ENCODE peak calls at places on chromosomes 13 and 19, in five cellular contexts. U is left ventricle myocardium inferior, I is body of pancreas, L is astrocyte of the spinal cord, O is MG63. A is an unnamed sample.

GRCh38 chr19:49431330-49431749 is 6.2 kb downstream of the GFY start:
- DNase-seq in U (no peak), I (no peak), L (no peak), O (no peak), A (no peak)

GRCh38 chr13:97142452-97142851 is 79.7 kb upstream of the MBNL2 start:
- DNase-seq in U (peak; percentile 26), I (peak; percentile 46), L (no peak), O (no peak), A (peak; percentile 40)

GRCh38 chr13:114259974-114260373 is 21.4 kb upstream of the UPF3A start:
- DNase-seq in U (no peak), I (peak; percentile 41), L (no peak), O (no peak), A (no peak)

GRCh38 chr13:20159646-20160345 is 1.1 kb downstream of the GJA3 start:
- DNase-seq in U (no peak), I (no peak), L (peak; percentile 21), O (no peak), A (peak; percentile 32)

GRCh38 chr19:11233073-11233472 is 6.3 kb upstream of the ANGPTL8 start:
- DNase-seq in U (no peak), I (no peak), L (no peak), O (no peak), A (no peak)

GRCh38 chr19:50648659-50649058 is 586 bp upstream of the C19orf81 start:
- DNase-seq in U (no peak), I (no peak), L (no peak), O (no peak), A (no peak)

GRCh38 chr13:65977525-65977924 is 1252.6 kb downstream of the PCDH9 start:
- DNase-seq in U (no peak), I (no peak), L (no peak), O (no peak), A (no peak)

GRCh38 chr13:42478531-42479156 is 95.3 kb upstream of the TNFSF11 start:
- DNase-seq in U (no peak), I (no peak), L (peak; percentile 66), O (no peak), A (peak; percentile 63)

GRCh38 chr13:49690133-49690989 is 925 bp downstream of the EBPL start:
- DNase-seq in U (no peak), I (peak; percentile 65), L (peak; percentile 61), O (peak; percentile 30), A (peak; percentile 75)

GRCh38 chr19:49696115-49696514 is 5.2 kb downstream of the CPT1C start:
- DNase-seq in U (no peak), I (no peak), L (no peak), O (no peak), A (no peak)

GRCh38 chr13:112781881-112782361 is 92.1 kb downstream of the ATP11A start:
- DNase-seq in U (peak; percentile 68), I (peak; percentile 65), L (peak; percentile 59), O (peak; percentile 64), A (peak; percentile 10)

GRCh38 chr13:33179463-33179862 is 106.1 kb downstream of the STARD13 start:
- DNase-seq in U (no peak), I (no peak), L (no peak), O (no peak), A (no peak)

GRCh38 chr19:46376241-46377153 is 29.6 kb downstream of the PPP5C start:
- DNase-seq in U (no peak), I (no peak), L (no peak), O (no peak), A (no peak)

GRCh38 chr19:58572818-58573657 is at the start of gene MZF1:
- DNase-seq in U (peak; percentile 99), I (peak; percentile 100), L (peak; percentile 100), O (peak; percentile 100), A (peak; percentile 100)

GRCh38 chr13:49635599-49636433 is 7.5 kb downstream of the ARL11 start:
- DNase-seq in U (no peak), I (no peak), L (peak; percentile 48), O (no peak), A (peak; percentile 57)

GRCh38 chr13:105960326-105960725 is 575.1 kb downstream of the EFNB2 start:
- DNase-seq in U (no peak), I (no peak), L (no peak), O (no peak), A (no peak)

GRCh38 chr19:32405431-32406160 is at the start of gene DPY19L3:
- DNase-seq in U (peak; percentile 95), I (peak; percentile 96), L (peak; percentile 93), O (peak; percentile 95), A (peak; percentile 94)

GRCh38 chr19:32406161-32407003 is 812 bp downstream of the DPY19L3 start:
- DNase-seq in U (no peak), I (no peak), L (peak; percentile 10), O (no peak), A (no peak)

GRCh38 chr19:32403291-32403995 is 2.1 kb upstream of the DPY19L3 start:
- DNase-seq in U (no peak), I (no peak), L (no peak), O (no peak), A (no peak)

GRCh38 chr19:32404213-32404938 is 1.2 kb upstream of the DPY19L3 start:
- DNase-seq in U (no peak), I (no peak), L (no peak), O (no peak), A (peak; percentile 28)

GRCh38 chr19:32404939-32405430 is 585 bp upstream of the DPY19L3 start:
- DNase-seq in U (peak; percentile 71), I (peak; percentile 67), L (no peak), O (peak; percentile 69), A (peak; percentile 41)
- H3K4me3 ChIP-seq in U (peak overlapping the region; percentile 96), I (peak overlapping the region; percentile 57), L (peak overlapping the region; percentile 81), O (peak overlapping the region; percentile 94), A (peak overlapping the region; percentile 87)

GRCh38 chr19:47418595-47419036 is 711 bp downstream of the MEIS3 start:
- DNase-seq in U (no peak), I (no peak), L (no peak), O (no peak), A (no peak)

GRCh38 chr19:47415953-47416666 is 3.2 kb downstream of the MEIS3 start:
- DNase-seq in U (no peak), I (no peak), L (no peak), O (no peak), A (no peak)

GRCh38 chr19:47416667-47417033 is 2.7 kb downstream of the MEIS3 start:
- DNase-seq in U (no peak), I (no peak), L (no peak), O (no peak), A (no peak)

GRCh38 chr19:47417746-47418594 is 1.4 kb downstream of the MEIS3 start:
- DNase-seq in U (no peak), I (no peak), L (no peak), O (no peak), A (no peak)

GRCh38 chr19:47417107-47417745 is 2.1 kb downstream of the MEIS3 start:
- DNase-seq in U (no peak), I (no peak), L (no peak), O (no peak), A (no peak)
- H3K4me3 ChIP-seq in U (no peak overlapping the region), I (no peak overlapping the region), L (no peak overlapping the region), O (no peak overlapping the region), A (no peak overlapping the region)

DNA sequence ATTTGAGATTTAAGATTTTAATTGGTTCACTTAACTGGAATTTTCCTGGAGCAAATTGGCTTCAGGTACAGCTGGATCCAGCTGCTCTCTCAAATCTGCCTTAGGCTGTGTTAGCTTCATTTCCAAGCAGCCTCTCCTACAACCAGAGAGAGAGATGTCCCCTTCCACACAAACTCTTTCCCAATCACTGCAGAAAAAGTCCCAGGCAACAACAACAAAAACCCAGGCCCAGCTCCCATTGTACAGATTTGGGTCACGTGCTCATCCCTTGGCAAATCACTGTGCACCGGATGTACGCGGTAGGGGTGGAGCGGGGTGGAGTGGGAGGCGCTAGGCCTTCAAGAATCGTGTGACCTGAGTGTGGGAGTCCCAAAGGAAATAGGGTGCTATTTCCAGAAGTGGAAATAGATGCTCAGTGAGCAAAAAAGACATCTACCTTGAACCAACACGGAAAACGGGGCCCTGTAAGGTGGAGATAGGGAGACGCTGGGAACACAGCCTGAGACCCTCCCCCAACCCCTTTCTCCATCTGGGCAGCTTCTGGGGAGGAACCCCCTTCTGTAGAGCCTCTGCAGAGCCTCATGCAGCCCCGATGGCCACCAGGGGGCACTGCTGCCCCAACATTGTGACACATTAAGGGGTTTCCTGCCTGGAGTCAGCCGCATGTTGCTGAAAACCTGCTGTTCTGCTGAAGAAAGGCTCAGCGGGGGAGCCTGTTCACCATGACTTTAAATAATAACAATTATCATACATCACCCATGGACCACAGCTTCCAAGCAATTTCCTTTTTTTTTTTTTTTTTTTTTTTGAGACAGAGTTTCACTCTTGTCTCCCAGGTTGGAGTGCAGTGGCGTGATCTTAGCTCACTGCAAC is 25.4 kb downstream of the HPN start:
- DNase-seq in U (peak; percentile 82), I (peak; percentile 87), L (peak; percentile 88), O (peak; percentile 79), A (peak; percentile 84)
- H3K4me3 ChIP-seq in U (no peak overlapping the region), I (no peak overlapping the region), L (no peak overlapping the region), O (no peak overlapping the region), A (no peak overlapping the region)

DNA sequence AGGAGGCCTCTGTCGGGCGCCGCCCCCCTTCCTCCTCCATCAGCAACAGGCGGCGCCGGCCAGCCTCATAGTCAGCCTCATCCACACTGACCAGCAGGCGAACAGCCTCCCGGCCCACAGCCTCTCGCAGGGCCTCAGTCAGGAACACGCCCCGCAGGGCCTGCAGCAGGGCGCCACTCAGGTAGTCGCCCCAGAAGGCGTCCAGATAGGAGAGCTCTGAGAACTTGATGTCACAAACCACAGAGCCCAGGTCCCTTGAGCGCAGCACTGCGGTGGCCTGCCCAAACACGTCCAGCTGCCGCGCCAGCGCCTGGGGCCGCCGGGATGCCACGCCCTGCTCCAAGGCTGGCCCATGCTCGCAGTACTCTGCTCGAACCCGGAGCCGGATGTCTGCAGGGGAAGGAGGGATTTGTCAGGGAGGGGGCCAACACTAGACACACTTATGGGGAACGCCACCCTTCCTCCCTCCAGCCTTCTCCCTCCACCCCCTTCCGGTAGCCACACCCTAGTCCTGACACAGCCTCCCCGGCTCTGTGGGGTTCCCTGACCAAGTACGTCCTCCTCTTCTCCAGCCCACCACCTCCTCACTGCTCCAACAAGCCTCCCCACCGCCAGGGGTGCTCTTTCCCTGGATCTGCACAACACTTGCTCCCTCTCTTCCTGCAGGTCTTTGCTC is 17.9 kb downstream of the DEDD2 start:
- DNase-seq in U (peak; percentile 35), I (no peak), L (no peak), O (no peak), A (no peak)
- H3K4me3 ChIP-seq in U (no peak overlapping the region), I (no peak overlapping the region), L (no peak overlapping the region), O (no peak overlapping the region), A (no peak overlapping the region)

DNA sequence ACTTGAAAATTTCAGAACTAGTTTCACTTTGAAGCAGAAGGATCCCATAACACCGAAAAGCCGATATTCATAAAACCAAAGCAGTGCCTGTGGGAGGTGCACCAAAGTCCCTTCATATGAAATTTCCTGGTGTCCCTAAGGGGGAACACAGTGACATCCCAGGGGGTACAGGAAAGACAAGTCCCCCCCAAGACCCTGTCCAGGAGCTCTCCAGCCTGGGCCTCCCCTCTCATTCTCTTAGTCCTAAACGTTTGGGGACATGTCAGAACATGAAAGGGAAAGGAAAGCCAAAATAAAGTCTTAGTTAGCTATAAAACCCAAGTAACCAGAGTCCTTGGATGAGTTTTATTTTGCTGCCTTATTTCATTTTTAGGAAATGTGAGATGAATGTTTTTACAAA is 56.6 kb downstream of the MRPL57 start:
- DNase-seq in U (no peak), I (no peak), L (no peak), O (no peak), A (no peak)
- H3K4me3 ChIP-seq in U (peak overlapping the region; percentile 17), I (no peak overlapping the region), L (no peak overlapping the region), O (peak overlapping the region; percentile 48), A (no peak overlapping the region)